ENCODE peak calls at places on chromosomes 11 and 22, in nine cellular contexts. U is stimulated activated CD8-positive, alpha-beta memory T cell treated with anti-CD3 and anti-CD28 coated beads, Interleukin-15, amount 100 ng/mL, for 24 hours; S is EL; D is naive thymus-derived CD8-positive, alpha-beta T cell; H is adrenal gland; Z is heart right ventricle; F is anterior cingulate cortex; X is HuH-7.5; A is nucleus accumbens. M is an unnamed sample.

GRCh38 chr11:68159161-68159560 is 38.0 kb upstream of the CHKA start:
- DNase-seq in U (no peak), S (no peak), D (no peak), H (no peak), Z (no peak), F (no peak), X (no peak), A (no peak), M (no peak)

GRCh38 chr22:28027453-28028448 is 108.7 kb upstream of the PITPNB start:
- DNase-seq in U (no peak), S (no peak), D (no peak), H (no peak), Z (no peak), F (no peak), X (no peak), A (no peak), M (no peak)

GRCh38 chr11:34432822-34433221 is 5.9 kb upstream of the CAT start:
- DNase-seq in U (no peak), S (no peak), D (no peak), H (no peak), Z (no peak), F (no peak), X (no peak), A (no peak), M (no peak)

GRCh38 chr22:19473578-19473977 is 5.4 kb downstream of the UFD1 start:
- DNase-seq in U (no peak), S (no peak), D (no peak), H (peak; percentile 36), Z (no peak), F (no peak), X (no peak), A (no peak), M (no peak)

GRCh38 chr11:67295846-67296245 is 6.7 kb downstream of the ANKRD13D start:
- DNase-seq in U (no peak), S (no peak), D (no peak), H (no peak), Z (no peak), F (no peak), X (no peak), A (no peak), M (no peak)

GRCh38 chr11:93952082-93952780 is 68.9 kb upstream of the HEPHL1 start:
- DNase-seq in U (no peak), S (no peak), D (no peak), H (no peak), Z (no peak), F (no peak), X (no peak), A (no peak), M (no peak)

GRCh38 chr11:61718613-61719302 is 33.7 kb upstream of the MYRF start:
- DNase-seq in U (no peak), S (peak; percentile 86), D (no peak), H (no peak), Z (no peak), F (peak; percentile 37), X (no peak), A (peak; percentile 29), M (no peak)

GRCh38 chr11:34044664-34045485 is 6.7 kb upstream of the CAPRIN1 start:
- DNase-seq in U (no peak), S (peak; percentile 87), D (no peak), H (peak; percentile 33), Z (no peak), F (no peak), X (no peak), A (no peak), M (no peak)

GRCh38 chr11:103055174-103055890 is 36.6 kb downstream of the DCUN1D5 start:
- DNase-seq in U (no peak), S (peak; percentile 52), D (no peak), H (no peak), Z (no peak), F (no peak), X (no peak), A (no peak), M (no peak)

GRCh38 chr22:45468872-45469572 is 33.7 kb upstream of the FBLN1 start:
- DNase-seq in U (no peak), S (peak; percentile 72), D (no peak), H (no peak), Z (no peak), F (no peak), X (no peak), A (peak; percentile 37), M (no peak)

GRCh38 chr11:70159612-70160570 is 43.2 kb upstream of the FADD start:
- DNase-seq in U (no peak), S (peak; percentile 60), D (no peak), H (no peak), Z (no peak), F (no peak), X (no peak), A (no peak), M (no peak)

GRCh38 chr22:29473001-29473400 is 7.0 kb upstream of the NEFH start:
- DNase-seq in U (no peak), S (no peak), D (no peak), H (no peak), Z (no peak), F (no peak), X (no peak), A (no peak), M (no peak)

GRCh38 chr22:43186272-43187170 is at the start of gene TTLL12:
- DNase-seq in U (peak; percentile 32), S (peak; percentile 62), D (peak; percentile 43), H (peak; percentile 69), Z (peak; percentile 72), F (peak; percentile 62), X (peak; percentile 66), A (no peak), M (peak; percentile 50)

GRCh38 chr22:19688301-19689290 is 25.7 kb upstream of the SEPTIN5 start:
- DNase-seq in U (no peak), S (no peak), D (no peak), H (no peak), Z (no peak), F (no peak), X (no peak), A (no peak), M (no peak)

GRCh38 chr11:10122337-10123197 is 171.5 kb downstream of the SBF2 start:
- DNase-seq in U (no peak), S (peak; percentile 51), D (no peak), H (peak; percentile 39), Z (no peak), F (no peak), X (no peak), A (no peak), M (no peak)

GRCh38 chr11:65266210-65266609 is 4.4 kb downstream of the POLA2 start:
- DNase-seq in U (no peak), S (peak; percentile 33), D (no peak), H (no peak), Z (no peak), F (no peak), X (peak; percentile 34), A (no peak), M (no peak)

GRCh38 chr11:1515082-1516060 is 28.8 kb upstream of the MOB2 start:
- DNase-seq in U (peak; percentile 72), S (peak; percentile 62), D (peak; percentile 50), H (peak; percentile 76), Z (peak; percentile 86), F (peak; percentile 60), X (peak; percentile 96), A (peak; percentile 48), M (peak; percentile 60)

GRCh38 chr11:27312110-27312509 is 50.9 kb downstream of the CCDC34 start:
- DNase-seq in U (no peak), S (no peak), D (no peak), H (no peak), Z (no peak), F (no peak), X (peak; percentile 22), A (no peak), M (no peak)

M was measured in CD4-positive, alpha-beta T cell.